ENCODE peak calls at places on chromosome 12, in four cellular contexts. One of them, this sample, is unnamed.

GRCh38 chr12:1530592-1531159 is 63.7 kb downstream of the FBXL14 start:
- DNase-seq in GM12878: no peak
- DNase-seq in HepG2: no peak
- DNase-seq in K562: peak
- DNase-seq in this sample: no peak

GRCh38 chr12:49750027-49750977 is 8.9 kb downstream of the TMBIM6 start:
- DNase-seq in GM12878: peak
- DNase-seq in HepG2: peak
- DNase-seq in K562: no peak
- DNase-seq in this sample: no peak

GRCh38 chr12:24803406-24804245 is 145.3 kb downstream of the BCAT1 start:
- DNase-seq in GM12878: no peak
- DNase-seq in HepG2: no peak
- DNase-seq in K562: no peak
- DNase-seq in this sample: no peak

GRCh38 chr12:104171785-104172563 is 34.0 kb upstream of the NFYB start:
- DNase-seq in GM12878: no peak
- DNase-seq in HepG2: no peak
- DNase-seq in K562: peak
- DNase-seq in this sample: no peak

GRCh38 chr12:12398026-12398859 is 41.4 kb downstream of the BORCS5 start:
- DNase-seq in GM12878: no peak
- DNase-seq in HepG2: peak
- DNase-seq in K562: no peak
- DNase-seq in this sample: peak

GRCh38 chr12:62435337-62436163 is 31.1 kb upstream of the MON2 start:
- DNase-seq in GM12878: no peak
- DNase-seq in HepG2: peak
- DNase-seq in K562: peak
- DNase-seq in this sample: peak

GRCh38 chr12:11885261-11886038 is 185.3 kb upstream of the BCL2L14 start:
- DNase-seq in GM12878: no peak
- DNase-seq in HepG2: peak
- DNase-seq in K562: no peak
- DNase-seq in this sample: peak

GRCh38 chr12:132432721-132433577 is 57.0 kb upstream of the FBRSL1 start:
- DNase-seq in GM12878: no peak
- DNase-seq in HepG2: no peak
- DNase-seq in K562: no peak
- DNase-seq in this sample: no peak

GRCh38 chr12:11836282-11836963 is 186.9 kb downstream of the ETV6 start:
- DNase-seq in GM12878: peak
- DNase-seq in HepG2: no peak
- DNase-seq in K562: no peak
- DNase-seq in this sample: no peak

GRCh38 chr12:53055471-53056266 is 5.8 kb downstream of the TNS2 start:
- DNase-seq in GM12878: no peak
- DNase-seq in HepG2: no peak
- DNase-seq in K562: no peak
- DNase-seq in this sample: no peak

GRCh38 chr12:94571556-94571955 is 78.8 kb downstream of the TMCC3 start:
- DNase-seq in GM12878: no peak
- DNase-seq in HepG2: peak
- DNase-seq in K562: no peak
- DNase-seq in this sample: peak

GRCh38 chr12:51953925-51954324 is 2.4 kb downstream of the ACVR1B start:
- DNase-seq in GM12878: no peak
- DNase-seq in HepG2: no peak
- DNase-seq in K562: no peak
- DNase-seq in this sample: no peak

GRCh38 chr12:2501464-2502181 is 293.1 kb upstream of the FKBP4 start:
- DNase-seq in GM12878: no peak
- DNase-seq in HepG2: no peak
- DNase-seq in K562: peak
- DNase-seq in this sample: no peak

GRCh38 chr12:131147894-131148293 is 194.2 kb downstream of the ADGRD1 start:
- DNase-seq in GM12878: no peak
- DNase-seq in HepG2: no peak
- DNase-seq in K562: no peak
- DNase-seq in this sample: no peak

GRCh38 chr12:131090254-131091210 is 136.8 kb downstream of the ADGRD1 start:
- DNase-seq in GM12878: no peak
- DNase-seq in HepG2: no peak
- DNase-seq in K562: no peak
- DNase-seq in this sample: peak

GRCh38 chr12:91958816-91959215 is 186.8 kb downstream of the BTG1 start:
- DNase-seq in GM12878: no peak
- DNase-seq in HepG2: no peak
- DNase-seq in K562: no peak
- DNase-seq in this sample: no peak

GRCh38 chr12:3458041-3458440 is 33.0 kb upstream of the PRMT8 start:
- DNase-seq in GM12878: no peak
- DNase-seq in HepG2: no peak
- DNase-seq in K562: no peak
- DNase-seq in this sample: no peak

GRCh38 chr12:3975652-3976051 is 102.5 kb upstream of the PARP11 start:
- DNase-seq in GM12878: no peak
- DNase-seq in HepG2: no peak
- DNase-seq in K562: no peak
- DNase-seq in this sample: no peak

GRCh38 chr12:132489078-132489601 is 811 bp upstream of the FBRSL1 start:
- DNase-seq in GM12878: no peak
- DNase-seq in HepG2: no peak
- DNase-seq in K562: peak
- DNase-seq in this sample: no peak

GRCh38 chr12:72448089-72448488 is 175.9 kb downstream of the TRHDE start:
- DNase-seq in GM12878: no peak
- DNase-seq in HepG2: no peak
- DNase-seq in K562: no peak
- DNase-seq in this sample: no peak

GRCh38 chr12:55642275-55643068 is 5.8 kb downstream of the OR10P1 start:
- DNase-seq in GM12878: no peak
- DNase-seq in HepG2: no peak
- DNase-seq in K562: no peak
- DNase-seq in this sample: no peak

GRCh38 chr12:103085541-103085940 is 128.1 kb downstream of the ASCL1 start:
- DNase-seq in GM12878: no peak
- DNase-seq in HepG2: no peak
- DNase-seq in K562: no peak
- DNase-seq in this sample: no peak

GRCh38 chr12:7061138-7061537 is 620 bp downstream of the C1S start:
- DNase-seq in GM12878: no peak
- DNase-seq in HepG2: no peak
- DNase-seq in K562: no peak
- DNase-seq in this sample: no peak

GRCh38 chr12:79422060-79422812 is 268.5 kb downstream of the PAWR start:
- DNase-seq in GM12878: no peak
- DNase-seq in HepG2: peak
- DNase-seq in K562: no peak
- DNase-seq in this sample: no peak

GRCh38 chr12:9926876-9927275 is 5.3 kb downstream of the CLEC2A start:
- DNase-seq in GM12878: no peak
- DNase-seq in HepG2: no peak
- DNase-seq in K562: no peak
- DNase-seq in this sample: no peak

GRCh38 chr12:52044284-52044983 is 6.8 kb upstream of the NR4A1 start:
- DNase-seq in GM12878: no peak
- DNase-seq in HepG2: no peak
- DNase-seq in K562: no peak
- DNase-seq in this sample: no peak

GRCh38 chr12:1926274-1926673 is 7.8 kb upstream of the CACNA2D4 start:
- DNase-seq in GM12878: no peak
- DNase-seq in HepG2: no peak
- DNase-seq in K562: no peak
- DNase-seq in this sample: no peak

GRCh38 chr12:124150176-124150575 is 144.7 kb upstream of the RFLNA start:
- DNase-seq in GM12878: no peak
- DNase-seq in HepG2: no peak
- DNase-seq in K562: no peak
- DNase-seq in this sample: no peak

GRCh38 chr12:78970041-78970440 is 105.5 kb downstream of the SYT1 start:
- DNase-seq in GM12878: no peak
- DNase-seq in HepG2: no peak
- DNase-seq in K562: no peak
- DNase-seq in this sample: no peak

GRCh38 chr12:12718853-12719252 is 1.7 kb downstream of the CDKN1B start:
- DNase-seq in GM12878: no peak
- DNase-seq in HepG2: no peak
- DNase-seq in K562: no peak
- DNase-seq in this sample: no peak

GRCh38 chr12:93198086-93198485 is 179.6 kb upstream of the NUDT4 start:
- DNase-seq in GM12878: no peak
- DNase-seq in HepG2: peak
- DNase-seq in K562: no peak
- DNase-seq in this sample: peak
- TF ChIP-seq MYC in GM12878: no peak
- TF ChIP-seq MYC in HepG2: no peak
- TF ChIP-seq MYC in K562: no peak
- TF ChIP-seq MYC in this sample: no peak

GRCh38 chr12:68185598-68185997 is 26.1 kb upstream of the IFNG start:
- DNase-seq in GM12878: no peak
- DNase-seq in HepG2: no peak
- DNase-seq in K562: no peak
- DNase-seq in this sample: no peak

DNA sequence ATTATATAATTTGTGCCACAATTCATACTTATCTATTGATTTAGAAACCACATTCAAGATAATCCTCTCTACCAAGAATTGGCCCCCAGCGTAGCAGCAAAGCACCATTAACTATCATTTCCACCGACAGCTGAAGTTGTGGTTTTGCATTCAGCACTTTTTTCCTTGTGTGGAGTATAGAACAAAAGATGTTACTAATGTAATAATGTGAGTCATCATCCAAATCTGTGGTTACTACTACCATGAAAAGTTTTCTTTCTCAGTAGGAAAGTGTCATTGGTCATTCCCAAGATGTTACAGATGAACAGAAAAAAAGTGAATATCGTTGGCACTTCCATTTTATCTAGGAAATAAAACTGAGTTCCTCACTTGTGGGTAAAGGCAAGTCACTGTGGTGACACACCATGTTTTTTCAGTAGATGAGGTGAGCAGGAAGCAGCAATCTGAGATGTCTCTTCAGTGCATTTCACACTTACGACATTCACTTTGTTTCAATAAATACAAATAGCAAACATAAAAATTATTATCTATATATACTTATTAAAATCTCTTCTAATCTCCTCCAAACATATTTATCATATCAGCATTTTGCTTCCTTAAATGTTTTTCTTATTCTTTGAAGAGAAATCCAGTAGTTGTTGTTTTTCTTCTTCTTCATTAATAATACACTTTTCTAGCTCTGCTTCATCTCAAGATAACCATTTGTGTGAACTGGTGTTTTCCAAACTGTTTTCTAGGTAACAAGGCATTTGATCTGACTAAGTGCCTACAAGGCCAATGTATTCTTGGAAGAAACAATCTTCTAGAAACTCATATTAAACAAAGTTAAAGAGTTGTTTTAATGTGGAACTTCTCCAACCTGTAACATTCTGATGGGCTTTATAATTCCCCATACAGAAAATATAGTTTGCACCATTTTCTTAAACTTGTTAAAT is 30.5 kb upstream of the IFNG start:
- DNase-seq in GM12878: no peak
- DNase-seq in HepG2: no peak
- DNase-seq in K562: no peak
- DNase-seq in this sample: no peak
- TF ChIP-seq CEBPB in GM12878: no peak
- TF ChIP-seq CEBPB in HepG2: no peak
- TF ChIP-seq CEBPB in K562: no peak
- TF ChIP-seq CEBPB in this sample: no peak

DNA sequence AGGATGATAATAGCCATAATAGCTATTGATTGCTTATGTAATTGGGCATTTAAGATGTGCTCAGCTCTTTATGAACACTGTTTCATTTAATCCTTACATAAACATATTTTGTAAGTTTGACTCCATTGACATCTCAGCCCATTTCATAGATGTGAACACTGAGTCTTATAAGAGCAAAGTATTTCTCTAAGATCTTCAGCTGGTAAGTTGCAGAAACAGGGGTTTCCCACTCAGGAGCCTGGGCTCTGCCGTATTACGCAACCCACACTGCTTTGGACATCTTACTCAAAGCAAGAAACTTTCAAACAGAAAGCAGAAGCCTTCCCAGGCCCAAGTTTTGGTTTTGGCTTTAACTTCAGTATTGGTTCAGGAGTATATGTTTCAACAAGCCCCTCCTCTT is 705.1 kb downstream of the MED13L start:
- DNase-seq in GM12878: peak
- DNase-seq in HepG2: no peak
- DNase-seq in K562: no peak
- DNase-seq in this sample: no peak
- TF ChIP-seq MYC in GM12878: no peak
- TF ChIP-seq MYC in HepG2: no peak
- TF ChIP-seq MYC in K562: no peak
- TF ChIP-seq MYC in this sample: no peak

GRCh38 chr12:95637471-95638155 is 86.3 kb upstream of the USP44 start:
- DNase-seq in GM12878: no peak
- DNase-seq in HepG2: no peak
- DNase-seq in K562: no peak
- DNase-seq in this sample: peak

GRCh38 chr12:95633671-95634465 is 82.6 kb upstream of the USP44 start:
- DNase-seq in GM12878: no peak
- DNase-seq in HepG2: no peak
- DNase-seq in K562: no peak
- DNase-seq in this sample: no peak

GRCh38 chr12:95633049-95633545 is 81.8 kb upstream of the USP44 start:
- DNase-seq in GM12878: no peak
- DNase-seq in HepG2: peak
- DNase-seq in K562: no peak
- DNase-seq in this sample: peak

GRCh38 chr12:95637010-95637409 is 85.7 kb upstream of the USP44 start:
- DNase-seq in GM12878: no peak
- DNase-seq in HepG2: no peak
- DNase-seq in K562: no peak
- DNase-seq in this sample: no peak

GRCh38 chr12:95634622-95635621 is 83.6 kb upstream of the USP44 start:
- DNase-seq in GM12878: no peak
- DNase-seq in HepG2: peak
- DNase-seq in K562: no peak
- DNase-seq in this sample: peak
- TF ChIP-seq CEBPB in GM12878: no peak
- TF ChIP-seq CEBPB in HepG2: peak
- TF ChIP-seq CEBPB in K562: no peak
- TF ChIP-seq CEBPB in this sample: peak